ENCODE peak calls at places on chromosomes 1 and 21, in six cellular contexts. Y, W, M, U, L and Z are unnamed samples.

GRCh38 chr1:161199506-161200119 is 759 bp upstream of the ADAMTS4 start:
- DNase-seq in Y (no peak), W (no peak), M (no peak), U (no peak), L (no peak), Z (no peak)

GRCh38 chr1:224626042-224626441 is 9.9 kb downstream of the CNIH3 start:
- DNase-seq in Y (no peak), W (peak), M (no peak), U (no peak), L (no peak), Z (no peak)

GRCh38 chr21:42056996-42057689 is 14.0 kb upstream of the UMODL1 start:
- DNase-seq in Y (peak), W (peak), M (peak), U (no peak), L (no peak), Z (peak)

GRCh38 chr1:218878369-218878768 is 295.3 kb upstream of the LYPLAL1 start:
- DNase-seq in Y (no peak), W (peak), M (no peak), U (no peak), L (no peak), Z (no peak)

GRCh38 chr1:76084029-76084627 is 9.6 kb downstream of the ST6GALNAC3 start:
- DNase-seq in Y (no peak), W (peak), M (no peak), U (no peak), L (no peak), Z (no peak)

GRCh38 chr21:45540601-45540970 is 1.7 kb downstream of the SLC19A1 start:
- DNase-seq in Y (no peak), W (no peak), M (no peak), U (no peak), L (no peak), Z (no peak)

GRCh38 chr1:170562644-170563338 is 30.8 kb downstream of the GORAB start:
- DNase-seq in Y (no peak), W (peak), M (peak), U (peak), L (no peak), Z (peak)

GRCh38 chr1:77683836-77684148 is 1.3 kb upstream of the ZZZ3 start:
- DNase-seq in Y (no peak), W (no peak), M (no peak), U (no peak), L (peak), Z (no peak)

GRCh38 chr21:44994581-44995171 is 54.8 kb downstream of the SLX9 start:
- DNase-seq in Y (no peak), W (no peak), M (no peak), U (no peak), L (no peak), Z (no peak)